ENCODE peak calls at places on chromosome 10, in seven cellular contexts. B, Y, A, G, K, P and O are unnamed samples.
A peak's percentile ranks its signal among the peaks of the same experiment; 100 is the strongest.

GRCh38 chr10:13775786-13776780 is 189.3 kb downstream of the PRPF18 start:
- DNase-seq in K (peak; percentile 93), G (peak; percentile 71), P (no peak), Y (no peak), A (peak; percentile 65), B (no peak), O (no peak)

GRCh38 chr10:119776536-119776935 is 50.7 kb downstream of the INPP5F start:
- DNase-seq in B (no peak), Y (no peak), P (no peak), A (no peak), K (peak; percentile 67), G (no peak), O (no peak)

GRCh38 chr10:5492929-5493576 is 6.3 kb downstream of the CALML5 start:
- DNase-seq in A (no peak), B (no peak), Y (no peak), P (no peak), G (no peak), K (no peak), O (no peak)

GRCh38 chr10:58475322-58476277 is 37.1 kb upstream of the BICC1 start:
- DNase-seq in G (peak; percentile 77), P (no peak), Y (no peak), K (peak; percentile 67), B (no peak), A (peak; percentile 31), O (no peak)

GRCh38 chr10:80277016-80277415 is 12.4 kb downstream of the MAT1A start:
- DNase-seq in B (no peak), Y (peak; percentile 2), A (no peak), K (no peak), P (no peak), G (no peak), O (no peak)

GRCh38 chr10:28331821-28332220 is 29.0 kb upstream of the MPP7 start:
- DNase-seq in B (no peak), Y (no peak), G (peak; percentile 92), K (peak; percentile 97), P (no peak), A (no peak), O (peak; percentile 15)

GRCh38 chr10:124025152-124025551 is 68.2 kb downstream of the CHST15 start:
- DNase-seq in G (no peak), B (no peak), K (no peak), A (no peak), Y (no peak), P (no peak), O (no peak)

GRCh38 chr10:91335147-91335546 is 75.0 kb upstream of the HECTD2 start:
- DNase-seq in G (no peak), P (no peak), A (no peak), B (no peak), K (no peak), Y (no peak), O (peak; percentile 18)

GRCh38 chr10:93447970-93448369 is 34.2 kb downstream of the MYOF start:
- DNase-seq in G (no peak), A (no peak), K (no peak), Y (no peak), P (no peak), B (no peak), O (no peak)

GRCh38 chr10:89283174-89283987 is 18.5 kb upstream of the IFIT2 start:
- DNase-seq in B (no peak), G (no peak), Y (no peak), K (peak; percentile 64), P (no peak), A (peak; percentile 98), O (no peak)